ENCODE peak calls at places on chromosomes 5 and 9, in four cellular contexts. Z is amniotic epithelial cell; F is lung; Y is stimulated activated CD4-positive, alpha-beta T cell treated with anti-CD3 and anti-CD28 coated beads, Interleukin-4, amount 100 ng/mL, for 4 hours. K is an unnamed sample.

GRCh38 chr9:92808726-92809451 is 44.3 kb upstream of the BICD2 start:
- DNase-seq in Z (peak), F (peak), Y (peak), K (peak)

GRCh38 chr9:123929177-123929869 is 603 bp downstream of the DENND1A start:
- DNase-seq in Z (no peak), F (no peak), Y (peak), K (peak)

GRCh38 chr9:13941686-13942085 is 372.3 kb downstream of the NFIB start:
- DNase-seq in Z (no peak), F (no peak), Y (no peak), K (no peak)

GRCh38 chr9:18907927-18908625 is 124.9 kb downstream of the SAXO1 start:
- DNase-seq in Z (no peak), F (no peak), Y (no peak), K (no peak)

GRCh38 chr5:65482280-65482726 is 583 bp upstream of the ADAMTS6 start:
- DNase-seq in Z (peak), F (no peak), Y (no peak), K (peak)

GRCh38 chr9:129888085-129888808 is 53.0 kb downstream of the USP20 start:
- DNase-seq in Z (no peak), F (peak), Y (peak), K (peak)

GRCh38 chr9:6413365-6414263 is 615 bp downstream of the UHRF2 start:
- DNase-seq in Z (no peak), F (peak), Y (peak), K (peak)

GRCh38 chr5:132506094-132506692 is 15.6 kb upstream of the IRF1 start:
- DNase-seq in Z (peak), F (peak), Y (no peak), K (peak)

GRCh38 chr9:4035809-4036208 is 264.1 kb downstream of the GLIS3 start:
- DNase-seq in Z (peak), F (no peak), Y (no peak), K (no peak)

GRCh38 chr9:134517069-134517680 is 124.4 kb upstream of the COL5A1 start:
- DNase-seq in Z (no peak), F (no peak), Y (no peak), K (no peak)

GRCh38 chr9:99050292-99050911 is 54.5 kb upstream of the TGFBR1 start:
- DNase-seq in Z (peak), F (no peak), Y (no peak), K (no peak)

GRCh38 chr5:135488727-135489465 is 36.7 kb upstream of the TIFAB start:
- DNase-seq in Z (peak), F (no peak), Y (no peak), K (no peak)

GRCh38 chr5:78025540-78025939 is 249.4 kb upstream of the TBCA start:
- DNase-seq in Z (no peak), F (no peak), Y (no peak), K (no peak)

GRCh38 chr9:69137311-69137710 is 36.8 kb upstream of the TJP2 start:
- DNase-seq in Z (no peak), F (no peak), Y (no peak), K (no peak)

GRCh38 chr5:9284272-9284671 is 261.6 kb downstream of the SEMA5A start:
- DNase-seq in Z (no peak), F (no peak), Y (no peak), K (no peak)

GRCh38 chr5:160001457-160001856 is 7.5 kb upstream of the TTC1 start:
- DNase-seq in Z (no peak), F (no peak), Y (no peak), K (no peak)

GRCh38 chr5:33346534-33346933 is 94.2 kb upstream of the TARS1 start:
- DNase-seq in Z (no peak), F (no peak), Y (no peak), K (peak)

GRCh38 chr5:171387970-171388815 is 544 bp downstream of the NPM1 start:
- DNase-seq in Z (peak), F (peak), Y (peak), K (peak)

GRCh38 chr9:97529363-97530076 is 28.1 kb downstream of the TMOD1 start:
- DNase-seq in Z (peak), F (peak), Y (no peak), K (no peak)

GRCh38 chr9:137720571-137721110 is 101.8 kb downstream of the EHMT1 start:
- DNase-seq in Z (no peak), F (no peak), Y (no peak), K (no peak)

K was measured in MM.1S.